ENCODE peak calls at places on chromosomes 2 and 18, in five cellular contexts. E is CD4-positive, CD25-positive, alpha-beta regulatory T cell; M is astrocyte; R is ovary; D is left ventricle myocardium inferior. P is an unnamed sample. For H3K4me1, the result is how much of the 10 kb centered on the place peaks cover.

GRCh38 chr2:232860593-232861241 is 9.3 kb upstream of the SNORC start:
- DNase-seq in E (no peak), M (peak), D (no peak), R (no peak), P (no peak)

GRCh38 chr2:25279091-25279651 is 62.6 kb downstream of the DNMT3A start:
- DNase-seq in E (no peak), M (no peak), R (peak), D (peak), P (no peak)

GRCh38 chr2:20218331-20219320 is 6.3 kb downstream of the SDC1 start:
- DNase-seq in M (no peak), E (no peak), R (no peak), D (no peak), P (no peak)

GRCh38 chr2:119234021-119235019 is 10.7 kb downstream of the STEAP3 start:
- DNase-seq in R (no peak), E (no peak), D (no peak), M (no peak), P (no peak)

GRCh38 chr2:97797355-97797754 is 84.0 kb downstream of the ZAP70 start:
- DNase-seq in M (no peak), D (no peak), E (no peak), R (no peak), P (no peak)

GRCh38 chr2:100954044-100954420 is 48.1 kb upstream of the RPL31 start:
- DNase-seq in R (no peak), M (no peak), D (no peak), E (no peak), P (no peak)

GRCh38 chr18:62710417-62710816 is 4.9 kb upstream of the PHLPP1 start:
- DNase-seq in M (peak), E (no peak), R (no peak), D (no peak), P (no peak)

GRCh38 chr2:231613054-231613654 is 20.5 kb downstream of the TEX44 start:
- DNase-seq in D (peak), E (no peak), R (peak), M (no peak), P (no peak)

GRCh38 chr2:195561205-195562032 is 95.6 kb upstream of the SLC39A10 start:
- DNase-seq in M (peak), D (no peak), R (no peak), E (no peak), P (no peak)

GRCh38 chr2:40371525-40372277 is 80.2 kb downstream of the SLC8A1 start:
- DNase-seq in M (peak), R (peak), D (no peak), E (no peak), P (peak)

GRCh38 chr2:239601201-239601851 is 200.5 kb upstream of the HDAC4 start:
- DNase-seq in E (no peak), R (no peak), M (no peak), D (no peak), P (no peak)

GRCh38 chr2:239832995-239833727 is 192.0 kb downstream of the NDUFA10 start:
- DNase-seq in R (no peak), D (no peak), M (no peak), E (no peak), P (no peak)

GRCh38 chr2:223465793-223466192 is 136.4 kb downstream of the SCG2 start:
- DNase-seq in E (no peak), M (peak), R (peak), D (peak), P (peak)

GRCh38 chr2:214881647-214882205 is 72.2 kb upstream of the BARD1 start:
- DNase-seq in E (no peak), M (peak), R (no peak), D (no peak), P (no peak)

GRCh38 chr2:172101008-172101706 is 1.5 kb downstream of the DLX2 start:
- DNase-seq in D (no peak), R (no peak), E (no peak), M (no peak), P (no peak)

GRCh38 chr2:172102159-172102857 is 392 bp downstream of the DLX2 start:
- DNase-seq in D (no peak), M (no peak), E (no peak), R (no peak), P (no peak)

GRCh38 chr2:172100080-172101007 is 2.4 kb downstream of the DLX2 start:
- DNase-seq in R (no peak), D (no peak), E (no peak), M (no peak), P (no peak)

GRCh38 chr2:172102858-172103359 is at the start of gene DLX2:
- DNase-seq in R (peak), M (peak), D (peak), E (peak), P (no peak)

DNA sequence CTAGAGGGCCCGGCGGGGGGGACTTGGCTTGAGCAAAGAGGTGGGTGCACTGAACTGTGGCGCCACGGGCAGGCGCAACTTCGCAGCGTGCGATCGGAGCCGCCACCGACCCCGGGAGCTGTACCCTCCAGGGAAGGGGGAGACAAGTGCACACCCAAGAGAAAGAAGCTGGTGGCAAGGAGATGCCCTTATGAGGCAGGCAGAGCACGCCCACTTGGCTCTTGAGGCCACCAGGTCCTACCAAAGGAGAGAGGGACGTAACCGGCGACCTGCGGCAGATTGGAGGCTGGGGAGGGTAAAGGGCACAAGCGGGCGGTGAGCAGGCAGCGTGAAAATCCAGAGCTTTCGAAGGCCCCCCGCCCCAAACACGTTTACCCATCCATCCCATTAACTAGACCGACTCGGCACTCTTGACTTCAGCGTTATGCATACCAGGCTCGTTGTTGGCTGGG is 967 bp downstream of the DLX2 start:
- DNase-seq in R (no peak), D (no peak), M (no peak), E (no peak), P (no peak)
- H3K4me1 ChIP-seq in R (under half), D (half or more), M (half or more), E (half or more), P (under half)

DNA sequence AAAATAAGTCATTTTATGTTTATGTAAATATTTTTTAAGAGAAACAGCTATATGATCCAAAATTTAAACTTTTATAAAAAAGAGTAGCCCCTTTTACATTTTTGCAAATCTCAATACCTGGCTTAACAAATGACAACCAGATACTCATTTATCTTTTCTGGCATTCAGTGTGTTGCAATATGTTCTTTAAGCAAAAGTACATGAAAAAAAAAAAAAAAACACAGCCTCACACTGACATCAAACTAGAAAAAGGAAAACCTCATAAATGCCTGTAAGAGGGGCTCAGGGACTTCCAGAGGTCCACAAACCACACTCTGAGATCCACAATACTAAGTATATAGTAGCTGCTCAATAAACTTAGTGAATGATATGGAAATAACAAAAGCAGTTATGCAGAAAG is 21.9 kb downstream of the PPP4R3B start:
- DNase-seq in E (no peak), D (no peak), M (no peak), R (no peak), P (no peak)
- H3K4me1 ChIP-seq in E (under half), D (under half), M (under half), R (under half), P (under half)

GRCh38 chr2:43103093-43103404 is 123.4 kb downstream of the ZFP36L2 start:
- DNase-seq in R (no peak), E (no peak), M (no peak), D (no peak), P (no peak)
- H3K4me1 ChIP-seq in R (under half), E (under half), M (under half), D (half or more), P (half or more)

DNA sequence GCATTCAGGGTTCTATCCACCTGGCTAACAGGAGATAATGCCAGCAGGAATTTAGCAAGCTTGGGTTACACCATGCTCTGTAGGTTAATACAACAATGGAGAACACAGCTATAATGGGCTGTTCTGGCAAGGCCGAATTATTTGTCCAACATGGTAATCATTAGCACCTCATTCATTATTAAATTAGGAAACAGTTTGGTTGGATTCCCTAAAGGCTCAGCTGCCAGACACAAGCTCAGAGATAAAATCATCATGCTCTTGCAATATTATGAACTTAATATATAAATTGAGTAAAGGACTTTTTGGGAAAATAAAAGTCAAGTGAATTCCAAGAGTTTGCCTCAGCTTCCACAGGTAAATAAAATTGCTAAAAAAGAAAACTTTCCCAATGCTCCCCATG is 166.4 kb downstream of the ANKRD44 start:
- DNase-seq in E (no peak), R (no peak), D (no peak), M (no peak), P (no peak)
- H3K4me1 ChIP-seq in E (half or more), R (under half), D (under half), M (under half), P (under half)

P was measured in thoracic aorta.